ENCODE peak calls at places on chromosomes 7 and 10, in five cellular contexts. R is mesenchymal stem cell; T is KG1; U is stimulated activated CD4-positive, alpha-beta T cell treated with anti-CD3 and anti-CD28 coated beads, Interleukin-2, amount 100 ng/mL, for 48 hours; J is adipocyte. Z is an unnamed sample.

GRCh38 chr10:132374612-132375011 is 22.4 kb upstream of the PWWP2B start:
- DNase-seq in J (no peak), T (no peak), U (no peak), R (no peak), Z (no peak)

GRCh38 chr10:66836057-66836456 is 89.8 kb upstream of the LRRTM3 start:
- DNase-seq in T (no peak), R (peak; percentile 51), J (peak; percentile 55), U (no peak), Z (no peak)

GRCh38 chr10:128064615-128065580 is 61.3 kb downstream of the MKI67 start:
- DNase-seq in R (peak; percentile 93), T (peak; percentile 74), U (peak; percentile 61), J (peak; percentile 42), Z (no peak)

GRCh38 chr10:21528452-21529235 is 3.2 kb upstream of the SKIDA1 start:
- DNase-seq in T (peak; percentile 64), J (no peak), U (no peak), R (peak; percentile 56), Z (no peak)

GRCh38 chr10:30027057-30028005 is 32.1 kb downstream of the JCAD start:
- DNase-seq in U (peak; percentile 69), J (no peak), T (peak; percentile 86), R (no peak), Z (peak; percentile 62)

GRCh38 chr10:91127341-91128082 is 93.0 kb upstream of the PCGF5 start:
- DNase-seq in T (no peak), R (peak; percentile 19), U (no peak), J (no peak), Z (no peak)

GRCh38 chr7:106039486-106040060 is 72.5 kb downstream of the SYPL1 start:
- DNase-seq in R (peak; percentile 64), J (peak; percentile 96), U (no peak), T (no peak), Z (no peak)

GRCh38 chr10:78502208-78502943 is 468.7 kb downstream of the RPS24 start:
- DNase-seq in R (peak; percentile 75), J (peak; percentile 19), U (no peak), T (no peak), Z (no peak)

GRCh38 chr7:12287886-12288285 is 76.8 kb downstream of the TMEM106B start:
- DNase-seq in J (peak; percentile 0), T (no peak), U (no peak), R (no peak), Z (no peak)

GRCh38 chr7:121504478-121504877 is 108.4 kb upstream of the FAM3C start:
- DNase-seq in T (no peak), U (no peak), J (peak; percentile 80), R (peak; percentile 86), Z (no peak)

GRCh38 chr7:40996330-40996729 is 706.6 kb downstream of the INHBA start:
- DNase-seq in U (no peak), J (no peak), R (no peak), T (no peak), Z (no peak)

GRCh38 chr7:99616359-99617186 is at the start of gene ZSCAN25:
- DNase-seq in R (peak; percentile 93), T (peak; percentile 32), U (peak; percentile 79), J (peak; percentile 94), Z (peak; percentile 93)

GRCh38 chr7:17056491-17057142 is 174.8 kb upstream of the AGR3 start:
- DNase-seq in R (peak; percentile 56), J (peak; percentile 71), T (no peak), U (no peak), Z (no peak)

GRCh38 chr7:77383333-77383740 is 32.8 kb downstream of the GSAP start:
- DNase-seq in T (no peak), R (peak; percentile 42), U (no peak), J (peak; percentile 14), Z (no peak)

GRCh38 chr10:88131561-88132139 is 268.2 kb downstream of the PTEN start:
- DNase-seq in J (no peak), T (no peak), U (no peak), R (no peak), Z (no peak)

GRCh38 chr7:33807779-33808482 is 97.4 kb upstream of the BMPER start:
- DNase-seq in R (peak; percentile 76), U (peak; percentile 3), T (no peak), J (peak; percentile 77), Z (no peak)

GRCh38 chr7:155979566-155979965 is 167.3 kb upstream of the SHH start:
- DNase-seq in U (no peak), R (no peak), T (no peak), J (no peak), Z (no peak)

GRCh38 chr7:142385528-142386340 is 127.9 kb upstream of the PRSS58 start:
- DNase-seq in T (peak; percentile 27), R (peak; percentile 73), U (peak; percentile 16), J (peak; percentile 81), Z (no peak)

GRCh38 chr7:80078159-80078731 is 56.4 kb upstream of the GNAI1 start:
- DNase-seq in U (no peak), J (peak; percentile 24), T (peak; percentile 24), R (peak; percentile 45), Z (no peak)

GRCh38 chr7:81081626-81082025 is 162.8 kb upstream of the SEMA3C start:
- DNase-seq in U (no peak), R (no peak), J (no peak), T (no peak), Z (no peak)

GRCh38 chr7:116843373-116843772 is 19.0 kb upstream of the CAPZA2 start:
- DNase-seq in T (no peak), J (no peak), U (no peak), R (no peak), Z (no peak)

GRCh38 chr7:35802649-35803048 is 1.8 kb downstream of the SEPTIN7 start:
- DNase-seq in U (no peak), T (no peak), R (no peak), J (no peak), Z (no peak)

Z was measured in GM18507.